ENCODE peak calls at places on chromosome 1, in seven cellular contexts. A is coronary artery; V is A549; R is cardiac muscle cell; L is CD8-positive, alpha-beta T cell; Q is left ventricle myocardium inferior; G is colonic mucosa. S is an unnamed sample.

GRCh38 chr1:91609571-91609970 is 108.9 kb downstream of the CDC7 start:
- DNase-seq in A (no peak), V (peak; percentile 54), R (no peak), L (no peak), Q (no peak), G (no peak), S (no peak)

GRCh38 chr1:21104683-21105082 is 72.0 kb downstream of the EIF4G3 start:
- DNase-seq in A (no peak), V (no peak), R (no peak), L (no peak), Q (no peak), G (no peak), S (no peak)

GRCh38 chr1:125085720-125086591 is 3901.2 kb downstream of the SRGAP2C start:
- DNase-seq in A (no peak), V (no peak), R (no peak), L (no peak), Q (no peak), G (no peak), S (no peak)

GRCh38 chr1:67261646-67262045 is 46.0 kb upstream of the IL12RB2 start:
- DNase-seq in A (no peak), V (no peak), R (no peak), L (peak; percentile 33), Q (no peak), G (no peak), S (no peak)

GRCh38 chr1:226809785-226810571 is 60.4 kb upstream of the PSEN2 start:
- DNase-seq in A (no peak), V (no peak), R (no peak), L (no peak), Q (no peak), G (no peak), S (no peak)

GRCh38 chr1:13807213-13807612 is 107.2 kb downstream of the PRDM2 start:
- DNase-seq in A (no peak), V (peak; percentile 4), R (peak; percentile 42), L (no peak), Q (no peak), G (no peak), S (no peak)

GRCh38 chr1:86470859-86471258 is 2.1 kb downstream of the CLCA1 start:
- DNase-seq in A (no peak), V (no peak), R (no peak), L (no peak), Q (no peak), G (no peak), S (no peak)

GRCh38 chr1:29217633-29218032 is 13.1 kb downstream of the MECR start:
- DNase-seq in A (no peak), V (no peak), R (no peak), L (no peak), Q (no peak), G (no peak), S (no peak)

GRCh38 chr1:14945132-14946010 is 208.2 kb upstream of the TMEM51 start:
- DNase-seq in A (peak; percentile 84), V (no peak), R (peak; percentile 45), L (no peak), Q (peak; percentile 49), G (peak; percentile 43), S (no peak)

GRCh38 chr1:91523462-91523861 is 22.8 kb downstream of the CDC7 start:
- DNase-seq in A (no peak), V (no peak), R (peak; percentile 4), L (no peak), Q (no peak), G (no peak), S (no peak)

GRCh38 chr1:119974013-119974412 is 77.7 kb upstream of the ADAM30 start:
- DNase-seq in A (no peak), V (no peak), R (no peak), L (no peak), Q (no peak), G (no peak), S (no peak)

GRCh38 chr1:11052839-11053757 is 6.1 kb upstream of the MASP2 start:
- DNase-seq in A (no peak), V (no peak), R (no peak), L (no peak), Q (no peak), G (no peak), S (no peak)

GRCh38 chr1:31559715-31560114 is 16.6 kb upstream of the TINAGL1 start:
- DNase-seq in A (no peak), V (no peak), R (no peak), L (no peak), Q (no peak), G (no peak), S (no peak)

GRCh38 chr1:248739580-248740205 is 15.9 kb downstream of the LYPD8 start:
- DNase-seq in A (no peak), V (no peak), R (no peak), L (no peak), Q (no peak), G (no peak), S (no peak)

GRCh38 chr1:160459056-160459455 is 58.7 kb downstream of the VANGL2 start:
- DNase-seq in A (no peak), V (no peak), R (peak; percentile 72), L (no peak), Q (no peak), G (no peak), S (no peak)

GRCh38 chr1:223010552-223011229 is 132.4 kb downstream of the TLR5 start:
- DNase-seq in A (no peak), V (no peak), R (no peak), L (no peak), Q (no peak), G (no peak), S (no peak)

DNA sequence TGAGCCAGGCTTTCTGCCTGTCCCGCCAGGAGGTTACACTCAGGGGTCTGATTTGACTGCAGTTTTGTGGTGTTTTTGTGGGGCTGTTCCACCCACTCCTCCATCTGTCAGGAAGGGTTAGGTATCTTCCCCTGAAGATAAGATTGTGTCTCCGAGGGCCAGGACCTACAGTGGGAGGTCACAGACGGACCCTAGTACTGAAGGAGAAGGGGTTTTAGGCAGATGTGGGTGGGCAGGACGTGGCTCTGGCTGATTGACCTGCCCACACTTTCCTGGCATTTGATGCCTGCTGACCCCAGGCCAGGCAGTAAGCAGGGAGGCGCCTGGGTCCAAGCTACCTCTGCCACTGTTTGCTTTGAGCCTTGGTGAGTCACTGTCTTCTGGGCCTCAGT is 13.9 kb downstream of the RPS6KA1 start:
- DNase-seq in A (no peak), V (no peak), R (no peak), L (no peak), Q (no peak), G (no peak), S (no peak)
- H3K27ac ChIP-seq in A (peak overlapping the region; percentile 86), V (no peak overlapping the region), R (no peak overlapping the region), L (no peak overlapping the region), Q (peak overlapping the region; percentile 72), G (peak overlapping the region; percentile 86), S (peak overlapping the region; percentile 71)

GRCh38 chr1:1613509-1614082 is 1.7 kb upstream of the MIB2 start:
- DNase-seq in A (no peak), V (no peak), R (no peak), L (no peak), Q (no peak), G (no peak), S (no peak)

GRCh38 chr1:1614954-1615255 is 395 bp upstream of the MIB2 start:
- DNase-seq in A (no peak), V (no peak), R (no peak), L (no peak), Q (no peak), G (no peak), S (no peak)

GRCh38 chr1:1614204-1614953 is 921 bp upstream of the MIB2 start:
- DNase-seq in A (no peak), V (no peak), R (no peak), L (peak; percentile 55), Q (no peak), G (peak; percentile 54), S (peak; percentile 70)

GRCh38 chr1:1609822-1610485 is 5.3 kb upstream of the MIB2 start:
- DNase-seq in A (no peak), V (no peak), R (no peak), L (no peak), Q (no peak), G (peak; percentile 16), S (no peak)

DNA sequence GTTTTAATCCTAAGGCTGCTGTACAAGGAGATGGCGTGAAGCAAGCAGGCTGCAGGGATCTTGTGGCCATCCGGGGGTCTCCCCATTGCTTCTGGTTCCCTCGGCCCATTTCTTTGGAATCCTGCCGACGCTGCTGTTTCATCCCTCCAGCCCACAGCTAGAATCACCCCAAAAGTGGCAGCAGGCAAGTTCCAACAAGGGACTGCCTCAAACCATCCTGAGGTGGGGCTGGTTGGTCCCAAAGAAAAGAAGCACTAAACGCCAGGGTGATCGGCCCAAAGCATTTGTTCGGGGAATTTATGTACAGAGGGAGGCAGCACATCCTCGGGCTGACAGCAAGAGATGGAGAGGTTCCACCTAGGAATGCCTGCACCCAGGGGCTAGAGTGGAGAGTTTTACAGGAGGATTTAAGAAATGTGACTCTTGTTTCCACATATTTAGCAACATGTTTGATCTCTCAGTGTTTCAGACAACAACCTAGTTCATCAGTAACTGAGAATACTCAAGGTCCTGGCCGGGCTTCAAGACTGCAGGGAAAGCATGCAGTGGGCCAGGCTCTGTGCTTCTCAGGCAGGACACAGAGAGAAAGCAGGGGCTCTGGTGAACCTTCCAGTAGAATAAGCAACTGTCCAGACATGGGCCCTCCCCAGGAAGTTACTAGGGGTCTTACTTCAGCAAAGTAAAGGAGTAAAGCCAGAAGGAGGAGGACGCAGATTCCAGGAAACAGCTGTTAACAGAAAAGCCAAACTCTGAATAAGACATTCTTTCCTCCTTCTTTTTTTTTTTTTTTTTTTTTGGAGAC is 4.3 kb upstream of the MIB2 start:
- DNase-seq in A (no peak), V (no peak), R (no peak), L (no peak), Q (no peak), G (peak; percentile 17), S (no peak)
- H3K27ac ChIP-seq in A (peak overlapping the region; percentile 35), V (no peak overlapping the region), R (no peak overlapping the region), L (no peak overlapping the region), Q (peak overlapping the region; percentile 30), G (no peak overlapping the region), S (no peak overlapping the region)

DNA sequence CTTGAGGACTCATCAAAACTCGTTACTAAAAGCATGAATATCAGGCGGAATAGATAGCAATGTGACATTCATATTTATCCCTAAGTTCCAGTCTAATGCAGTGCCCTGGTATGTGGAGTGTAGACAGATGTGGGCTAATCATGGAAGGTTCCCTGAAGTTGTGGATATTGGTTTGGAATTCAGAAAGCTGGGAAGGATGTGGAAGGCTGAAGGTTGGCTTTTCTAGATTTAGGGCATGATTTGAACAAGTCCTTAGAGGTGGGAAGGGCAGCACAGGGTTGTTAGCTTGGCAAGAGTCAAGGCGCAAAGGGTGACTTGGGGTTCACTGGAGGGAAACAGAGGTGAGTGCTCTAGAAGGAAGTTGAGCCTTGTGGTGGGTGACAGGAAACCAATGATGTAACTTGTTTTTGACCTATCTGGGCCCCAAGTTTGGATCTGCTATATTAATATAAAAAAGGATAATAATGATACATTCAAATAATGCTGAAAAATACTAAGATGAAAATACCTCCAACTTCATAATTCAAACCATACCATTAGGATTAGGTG is 21.9 kb downstream of the LGALS8 start:
- DNase-seq in A (no peak), V (no peak), R (no peak), L (no peak), Q (no peak), G (no peak), S (no peak)
- H3K27ac ChIP-seq in A (no peak overlapping the region), V (no peak overlapping the region), R (no peak overlapping the region), L (no peak overlapping the region), Q (no peak overlapping the region), G (no peak overlapping the region), S (peak overlapping the region; percentile 31)

DNA sequence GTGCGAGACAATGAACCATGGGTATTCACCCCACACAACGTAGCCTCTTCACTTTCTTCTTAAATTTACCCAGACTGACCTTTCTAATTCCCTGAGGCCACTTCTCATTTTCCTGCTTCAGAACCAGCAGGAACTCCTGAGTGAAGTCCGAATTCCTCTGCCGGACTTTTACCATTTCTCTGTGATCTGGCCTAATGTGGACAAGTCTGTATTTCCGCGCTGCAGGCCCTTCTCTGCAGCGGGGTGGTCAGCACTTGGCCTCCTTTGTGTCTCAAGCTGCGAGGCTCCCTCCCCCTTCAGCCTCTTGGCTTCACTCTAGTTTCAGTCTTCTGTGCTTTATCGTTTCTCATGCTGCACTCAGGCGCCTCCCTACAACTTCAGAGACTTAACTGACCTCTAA is 9.4 kb upstream of the CTBS start:
- DNase-seq in A (no peak), V (no peak), R (no peak), L (no peak), Q (no peak), G (no peak), S (no peak)
- H3K27ac ChIP-seq in A (no peak overlapping the region), V (no peak overlapping the region), R (peak overlapping the region; percentile 21), L (no peak overlapping the region), Q (peak overlapping the region; percentile 16), G (no peak overlapping the region), S (no peak overlapping the region)